ENCODE peak calls at places on chromosomes 5 and 9, in nine cellular contexts. One of them, this sample, is unnamed.

GRCh38 chr5:93022770-93023169 is 558.2 kb downstream of the NR2F1-AS1 start:
- DNase-seq in Calu3: no peak
- DNase-seq in activated CD4-positive, alpha-beta T cell treated with anti-CD3 and anti-CD28 coated beads for 48 hours: no peak
- DNase-seq in A172: no peak
- DNase-seq in aorta: no peak
- DNase-seq in 8988T: no peak
- DNase-seq in immature natural killer cell: no peak
- DNase-seq in hippocampal formation: no peak
- DNase-seq in stimulated activated CD4-positive, alpha-beta T cell treated with anti-CD3 and anti-CD28 coated beads, TNF-alpha, amount 100 ng/mL, for 1 hour: no peak
- DNase-seq in this sample: no peak

GRCh38 chr9:28808042-28808441 is 1234.8 kb upstream of the C9orf72 start:
- DNase-seq in A172: peak; percentile 63
- DNase-seq in hippocampal formation: no peak
- DNase-seq in activated CD4-positive, alpha-beta T cell treated with anti-CD3 and anti-CD28 coated beads for 48 hours: no peak
- DNase-seq in Calu3: no peak
- DNase-seq in 8988T: no peak
- DNase-seq in immature natural killer cell: no peak
- DNase-seq in stimulated activated CD4-positive, alpha-beta T cell treated with anti-CD3 and anti-CD28 coated beads, TNF-alpha, amount 100 ng/mL, for 1 hour: no peak
- DNase-seq in aorta: no peak
- DNase-seq in this sample: no peak

GRCh38 chr5:65172486-65173129 is 309.1 kb downstream of the ADAMTS6 start:
- DNase-seq in Calu3: no peak
- DNase-seq in immature natural killer cell: peak; percentile 31
- DNase-seq in stimulated activated CD4-positive, alpha-beta T cell treated with anti-CD3 and anti-CD28 coated beads, TNF-alpha, amount 100 ng/mL, for 1 hour: no peak
- DNase-seq in aorta: no peak
- DNase-seq in activated CD4-positive, alpha-beta T cell treated with anti-CD3 and anti-CD28 coated beads for 48 hours: peak; percentile 83
- DNase-seq in 8988T: no peak
- DNase-seq in A172: no peak
- DNase-seq in hippocampal formation: no peak
- DNase-seq in this sample: no peak

GRCh38 chr5:174618589-174618988 is 105.8 kb upstream of the MSX2 start:
- DNase-seq in hippocampal formation: no peak
- DNase-seq in aorta: no peak
- DNase-seq in activated CD4-positive, alpha-beta T cell treated with anti-CD3 and anti-CD28 coated beads for 48 hours: no peak
- DNase-seq in immature natural killer cell: no peak
- DNase-seq in stimulated activated CD4-positive, alpha-beta T cell treated with anti-CD3 and anti-CD28 coated beads, TNF-alpha, amount 100 ng/mL, for 1 hour: no peak
- DNase-seq in A172: no peak
- DNase-seq in Calu3: no peak
- DNase-seq in 8988T: no peak
- DNase-seq in this sample: no peak

GRCh38 chr9:98923724-98924123 is 20.0 kb upstream of the COL15A1 start:
- DNase-seq in stimulated activated CD4-positive, alpha-beta T cell treated with anti-CD3 and anti-CD28 coated beads, TNF-alpha, amount 100 ng/mL, for 1 hour: no peak
- DNase-seq in immature natural killer cell: no peak
- DNase-seq in Calu3: no peak
- DNase-seq in aorta: no peak
- DNase-seq in 8988T: no peak
- DNase-seq in A172: no peak
- DNase-seq in activated CD4-positive, alpha-beta T cell treated with anti-CD3 and anti-CD28 coated beads for 48 hours: no peak
- DNase-seq in hippocampal formation: no peak
- DNase-seq in this sample: no peak

GRCh38 chr5:8333977-8334376 is 465.0 kb downstream of the MTRR start:
- DNase-seq in aorta: no peak
- DNase-seq in hippocampal formation: no peak
- DNase-seq in activated CD4-positive, alpha-beta T cell treated with anti-CD3 and anti-CD28 coated beads for 48 hours: no peak
- DNase-seq in stimulated activated CD4-positive, alpha-beta T cell treated with anti-CD3 and anti-CD28 coated beads, TNF-alpha, amount 100 ng/mL, for 1 hour: no peak
- DNase-seq in A172: peak; percentile 26
- DNase-seq in 8988T: no peak
- DNase-seq in immature natural killer cell: no peak
- DNase-seq in Calu3: no peak
- DNase-seq in this sample: no peak

GRCh38 chr5:132870801-132871200 is 2.7 kb upstream of the LEAP2 start:
- DNase-seq in hippocampal formation: no peak
- DNase-seq in stimulated activated CD4-positive, alpha-beta T cell treated with anti-CD3 and anti-CD28 coated beads, TNF-alpha, amount 100 ng/mL, for 1 hour: no peak
- DNase-seq in Calu3: no peak
- DNase-seq in 8988T: no peak
- DNase-seq in immature natural killer cell: no peak
- DNase-seq in A172: no peak
- DNase-seq in activated CD4-positive, alpha-beta T cell treated with anti-CD3 and anti-CD28 coated beads for 48 hours: no peak
- DNase-seq in aorta: no peak
- DNase-seq in this sample: no peak

GRCh38 chr5:134227259-134227658 is 1.4 kb upstream of the PPP2CA start:
- DNase-seq in activated CD4-positive, alpha-beta T cell treated with anti-CD3 and anti-CD28 coated beads for 48 hours: peak; percentile 13
- DNase-seq in aorta: no peak
- DNase-seq in stimulated activated CD4-positive, alpha-beta T cell treated with anti-CD3 and anti-CD28 coated beads, TNF-alpha, amount 100 ng/mL, for 1 hour: no peak
- DNase-seq in 8988T: no peak
- DNase-seq in A172: no peak
- DNase-seq in Calu3: peak; percentile 63
- DNase-seq in hippocampal formation: no peak
- DNase-seq in immature natural killer cell: no peak
- DNase-seq in this sample: no peak

GRCh38 chr5:135615171-135615570 is 36.4 kb upstream of the CXCL14 start:
- DNase-seq in aorta: no peak
- DNase-seq in hippocampal formation: no peak
- DNase-seq in activated CD4-positive, alpha-beta T cell treated with anti-CD3 and anti-CD28 coated beads for 48 hours: no peak
- DNase-seq in A172: no peak
- DNase-seq in immature natural killer cell: no peak
- DNase-seq in stimulated activated CD4-positive, alpha-beta T cell treated with anti-CD3 and anti-CD28 coated beads, TNF-alpha, amount 100 ng/mL, for 1 hour: no peak
- DNase-seq in Calu3: no peak
- DNase-seq in 8988T: no peak
- DNase-seq in this sample: no peak

GRCh38 chr9:77960356-77961153 is 71.1 kb downstream of the GNAQ start:
- DNase-seq in Calu3: no peak
- DNase-seq in stimulated activated CD4-positive, alpha-beta T cell treated with anti-CD3 and anti-CD28 coated beads, TNF-alpha, amount 100 ng/mL, for 1 hour: no peak
- DNase-seq in activated CD4-positive, alpha-beta T cell treated with anti-CD3 and anti-CD28 coated beads for 48 hours: no peak
- DNase-seq in aorta: no peak
- DNase-seq in hippocampal formation: no peak
- DNase-seq in immature natural killer cell: no peak
- DNase-seq in A172: no peak
- DNase-seq in 8988T: no peak
- DNase-seq in this sample: no peak

GRCh38 chr5:170603578-170604565 is 100.1 kb downstream of the KCNIP1 start:
- DNase-seq in stimulated activated CD4-positive, alpha-beta T cell treated with anti-CD3 and anti-CD28 coated beads, TNF-alpha, amount 100 ng/mL, for 1 hour: no peak
- DNase-seq in hippocampal formation: peak; percentile 30
- DNase-seq in activated CD4-positive, alpha-beta T cell treated with anti-CD3 and anti-CD28 coated beads for 48 hours: peak; percentile 78
- DNase-seq in A172: peak; percentile 56
- DNase-seq in Calu3: peak; percentile 74
- DNase-seq in 8988T: peak; percentile 94
- DNase-seq in immature natural killer cell: no peak
- DNase-seq in aorta: peak; percentile 84
- DNase-seq in this sample: no peak

GRCh38 chr5:74272019-74272775 is 368.3 kb downstream of the ENC1 start:
- DNase-seq in immature natural killer cell: no peak
- DNase-seq in Calu3: no peak
- DNase-seq in 8988T: no peak
- DNase-seq in hippocampal formation: no peak
- DNase-seq in A172: peak; percentile 51
- DNase-seq in activated CD4-positive, alpha-beta T cell treated with anti-CD3 and anti-CD28 coated beads for 48 hours: no peak
- DNase-seq in stimulated activated CD4-positive, alpha-beta T cell treated with anti-CD3 and anti-CD28 coated beads, TNF-alpha, amount 100 ng/mL, for 1 hour: no peak
- DNase-seq in aorta: no peak
- DNase-seq in this sample: no peak

GRCh38 chr5:40497573-40497972 is 182.1 kb upstream of the PTGER4 start:
- DNase-seq in hippocampal formation: no peak
- DNase-seq in stimulated activated CD4-positive, alpha-beta T cell treated with anti-CD3 and anti-CD28 coated beads, TNF-alpha, amount 100 ng/mL, for 1 hour: no peak
- DNase-seq in 8988T: no peak
- DNase-seq in A172: peak; percentile 90
- DNase-seq in activated CD4-positive, alpha-beta T cell treated with anti-CD3 and anti-CD28 coated beads for 48 hours: no peak
- DNase-seq in Calu3: no peak
- DNase-seq in immature natural killer cell: no peak
- DNase-seq in aorta: no peak
- DNase-seq in this sample: no peak

GRCh38 chr5:6675784-6676499 is 37.3 kb upstream of the TENT4A start:
- DNase-seq in hippocampal formation: no peak
- DNase-seq in Calu3: no peak
- DNase-seq in immature natural killer cell: no peak
- DNase-seq in activated CD4-positive, alpha-beta T cell treated with anti-CD3 and anti-CD28 coated beads for 48 hours: no peak
- DNase-seq in aorta: no peak
- DNase-seq in 8988T: no peak
- DNase-seq in A172: peak; percentile 6
- DNase-seq in stimulated activated CD4-positive, alpha-beta T cell treated with anti-CD3 and anti-CD28 coated beads, TNF-alpha, amount 100 ng/mL, for 1 hour: no peak
- DNase-seq in this sample: no peak

GRCh38 chr9:113505963-113506624 is 42.6 kb downstream of the RGS3 start:
- DNase-seq in Calu3: no peak
- DNase-seq in stimulated activated CD4-positive, alpha-beta T cell treated with anti-CD3 and anti-CD28 coated beads, TNF-alpha, amount 100 ng/mL, for 1 hour: no peak
- DNase-seq in A172: no peak
- DNase-seq in aorta: no peak
- DNase-seq in hippocampal formation: no peak
- DNase-seq in activated CD4-positive, alpha-beta T cell treated with anti-CD3 and anti-CD28 coated beads for 48 hours: no peak
- DNase-seq in immature natural killer cell: no peak
- DNase-seq in 8988T: no peak
- DNase-seq in this sample: peak; percentile 55

GRCh38 chr5:74576941-74577456 is 63.5 kb downstream of the ENC1 start:
- DNase-seq in Calu3: no peak
- DNase-seq in aorta: no peak
- DNase-seq in A172: peak; percentile 52
- DNase-seq in hippocampal formation: no peak
- DNase-seq in 8988T: no peak
- DNase-seq in activated CD4-positive, alpha-beta T cell treated with anti-CD3 and anti-CD28 coated beads for 48 hours: peak; percentile 5
- DNase-seq in immature natural killer cell: peak; percentile 39
- DNase-seq in stimulated activated CD4-positive, alpha-beta T cell treated with anti-CD3 and anti-CD28 coated beads, TNF-alpha, amount 100 ng/mL, for 1 hour: no peak
- DNase-seq in this sample: no peak

GRCh38 chr5:42819745-42820144 is 8.1 kb upstream of the SELENOP start:
- DNase-seq in hippocampal formation: no peak
- DNase-seq in A172: no peak
- DNase-seq in aorta: no peak
- DNase-seq in Calu3: no peak
- DNase-seq in activated CD4-positive, alpha-beta T cell treated with anti-CD3 and anti-CD28 coated beads for 48 hours: no peak
- DNase-seq in stimulated activated CD4-positive, alpha-beta T cell treated with anti-CD3 and anti-CD28 coated beads, TNF-alpha, amount 100 ng/mL, for 1 hour: no peak
- DNase-seq in 8988T: no peak
- DNase-seq in immature natural killer cell: no peak
- DNase-seq in this sample: no peak